ENCODE peak calls at places on chromosomes 12 and 14, in five cellular contexts. G is cardiac muscle cell, T is uterus, W is A549, V is Caco-2. Y is an unnamed sample.

GRCh38 chr12:11633968-11634367 is 15.5 kb upstream of the ETV6 start:
- DNase-seq in W (no peak), V (no peak), G (no peak), T (no peak), Y (peak)

GRCh38 chr12:28958553-28959195 is 190.4 kb upstream of the FAR2 start:
- DNase-seq in W (no peak), V (no peak), T (no peak), G (no peak), Y (no peak)

GRCh38 chr12:111066744-111067437 is 146.5 kb upstream of the MYL2 start:
- DNase-seq in W (peak), T (no peak), V (peak), G (no peak), Y (no peak)

GRCh38 chr14:90132821-90133570 is 71.2 kb downstream of the KCNK13 start:
- DNase-seq in V (no peak), G (no peak), T (no peak), W (no peak), Y (no peak)

GRCh38 chr12:50220357-50221061 is 53.3 kb upstream of the CERS5 start:
- DNase-seq in T (no peak), G (no peak), V (no peak), W (peak), Y (no peak)

GRCh38 chr12:94575645-94576393 is 74.5 kb downstream of the TMCC3 start:
- DNase-seq in T (no peak), W (no peak), V (no peak), G (no peak), Y (no peak)

GRCh38 chr12:6957151-6957701 is 6.1 kb downstream of the PTPN6 start:
- DNase-seq in T (no peak), G (no peak), V (no peak), W (no peak), Y (no peak)

GRCh38 chr12:4011597-4011996 is 138.4 kb upstream of the PARP11 start:
- DNase-seq in G (no peak), T (no peak), W (peak), V (peak), Y (peak)

GRCh38 chr14:30214456-30215090 is 286.9 kb upstream of the PRKD1 start:
- DNase-seq in G (peak), W (peak), T (no peak), V (peak), Y (peak)

GRCh38 chr14:59870277-59871165 is at the start of gene RTN1:
- DNase-seq in G (peak), W (peak), V (peak), T (peak), Y (peak)

GRCh38 chr12:131939007-131939406 is 9.9 kb downstream of the PUS1 start:
- DNase-seq in T (no peak), V (no peak), W (no peak), G (no peak), Y (no peak)

GRCh38 chr12:39505025-39505424 is 62.1 kb upstream of the KIF21A start:
- DNase-seq in W (no peak), G (no peak), T (no peak), V (no peak), Y (peak)

GRCh38 chr12:84636801-84637285 is 275.8 kb downstream of the SLC6A15 start:
- DNase-seq in G (no peak), V (no peak), T (no peak), W (no peak), Y (no peak)

GRCh38 chr14:53310412-53310811 is 157.3 kb upstream of the DDHD1 start:
- DNase-seq in V (no peak), G (no peak), T (no peak), W (no peak), Y (no peak)

GRCh38 chr12:54333420-54334034 is 8.6 kb downstream of the COPZ1 start:
- DNase-seq in V (no peak), T (no peak), W (no peak), G (no peak), Y (no peak)

GRCh38 chr12:6090786-6091185 is 33.7 kb downstream of the VWF start:
- DNase-seq in T (no peak), G (no peak), V (no peak), W (no peak), Y (no peak)

GRCh38 chr12:92363295-92364146 is 217.9 kb upstream of the BTG1 start:
- DNase-seq in T (peak), V (no peak), G (peak), W (no peak), Y (no peak)

GRCh38 chr14:96177766-96178377 is 26.8 kb upstream of the BDKRB2 start:
- DNase-seq in T (peak), G (peak), V (no peak), W (no peak), Y (no peak)

DNA sequence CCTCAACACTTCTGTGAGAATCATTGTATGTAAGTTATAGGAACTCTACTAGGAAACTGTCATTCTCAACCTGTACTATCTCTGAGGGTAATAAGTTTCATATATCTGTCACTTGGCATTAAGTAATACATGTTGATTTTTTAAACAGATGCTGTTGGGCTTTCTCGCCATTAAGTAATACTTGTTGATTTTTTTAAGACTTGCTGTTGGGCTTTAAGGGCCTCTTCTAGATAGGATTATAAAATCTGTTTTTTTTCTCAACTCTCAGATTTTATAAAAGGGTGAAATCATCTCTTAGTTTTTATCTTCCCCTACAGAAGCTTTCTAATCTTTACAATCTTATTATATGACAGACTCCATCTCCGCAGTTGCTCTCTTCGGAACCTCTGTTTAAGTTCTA is 5.6 kb downstream of the WASHC4 start:
- DNase-seq in T (no peak), V (no peak), W (no peak), G (no peak), Y (no peak)
- TF ChIP-seq CTCF in T (no peak), V (no peak), W (no peak), G (no peak), Y (no peak)

DNA sequence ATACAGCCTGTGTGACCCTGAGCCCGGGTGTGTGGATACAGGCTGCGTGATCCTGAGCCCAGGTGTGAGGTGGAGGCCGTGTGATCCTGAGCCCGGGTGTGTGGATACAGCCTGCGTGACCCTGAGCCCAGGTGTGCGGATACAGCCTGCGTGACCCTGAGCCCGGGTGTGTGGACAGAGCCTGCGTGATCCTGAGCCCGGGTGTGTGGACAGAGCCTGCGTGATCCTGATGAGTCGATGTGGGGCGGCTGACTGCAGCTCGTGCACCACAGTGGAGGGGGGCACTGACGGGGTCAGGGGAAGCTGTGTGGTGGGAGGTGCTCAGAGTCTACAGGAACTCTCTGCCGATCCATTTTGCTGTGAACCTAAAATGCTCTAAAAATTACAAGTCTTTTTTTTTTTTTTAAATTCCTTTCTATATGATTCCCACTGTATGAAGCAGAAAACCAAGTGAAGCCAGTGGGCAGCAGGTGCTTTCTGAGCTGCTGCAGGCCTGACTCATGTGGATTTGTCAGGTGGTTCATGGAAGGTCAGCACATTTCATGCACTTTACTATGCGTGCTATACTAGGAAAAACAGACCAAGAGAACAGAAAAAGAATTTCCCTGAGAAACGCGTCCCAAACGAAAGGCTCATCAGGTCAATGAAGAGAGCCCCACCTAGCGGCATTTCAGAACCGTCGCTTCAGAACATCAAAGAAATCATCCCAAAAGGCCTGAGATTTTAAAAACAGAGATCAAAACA is 19.3 kb downstream of the BRF1 start:
- DNase-seq in G (peak), V (peak), W (peak), T (no peak), Y (no peak)
- TF ChIP-seq CTCF in G (peak), V (peak), W (peak), T (peak), Y (no peak)

DNA sequence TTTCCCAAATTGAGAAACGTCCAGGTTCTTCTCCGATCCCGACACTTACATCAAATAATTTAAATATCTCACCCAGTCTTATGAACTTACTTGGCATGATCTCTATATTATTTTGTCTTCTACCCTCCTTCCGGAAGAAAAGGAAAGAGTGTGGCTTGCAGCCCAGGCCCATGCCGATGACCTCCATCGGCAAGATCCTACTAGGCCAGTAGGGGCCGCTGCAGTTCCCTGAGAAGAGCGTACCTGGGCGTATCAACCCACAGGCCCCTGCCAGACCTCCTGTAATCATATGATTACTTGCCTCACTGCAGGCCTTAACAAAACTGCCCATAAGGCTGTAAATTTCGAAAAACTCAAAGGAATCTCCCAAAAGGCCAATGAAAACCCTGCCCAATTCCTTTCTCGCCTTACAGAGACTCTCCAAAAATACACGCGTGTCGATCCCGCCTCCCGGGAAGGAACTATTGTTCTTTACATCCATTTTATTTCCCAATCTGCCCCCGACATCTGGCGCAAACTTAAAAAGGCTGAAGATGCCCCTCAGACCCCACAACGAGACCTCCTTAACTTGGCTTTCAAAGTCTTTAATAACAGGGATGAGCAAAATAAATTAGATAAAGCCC is 69.6 kb downstream of the MOK start:
- DNase-seq in T (peak), V (peak), G (peak), W (peak), Y (peak)
- TF ChIP-seq CTCF in T (peak), V (peak), G (peak), W (peak), Y (peak)

GRCh38 chr14:28143340-28143739 is 623.2 kb upstream of the FOXG1 start:
- DNase-seq in W (no peak), V (no peak), G (no peak), T (no peak), Y (no peak)

GRCh38 chr14:28141662-28142061 is 624.9 kb upstream of the FOXG1 start:
- DNase-seq in T (no peak), W (no peak), V (no peak), G (no peak), Y (no peak)

GRCh38 chr14:28142400-28143015 is 624.1 kb upstream of the FOXG1 start:
- DNase-seq in G (peak), T (no peak), V (peak), W (peak), Y (peak)
- TF ChIP-seq CTCF in G (peak), T (no peak), V (peak), W (peak), Y (peak)

GRCh38 chr12:67223225-67223624 is 45.9 kb upstream of the CAND1 start:
- DNase-seq in T (no peak), G (no peak), W (no peak), V (no peak), Y (no peak)

GRCh38 chr12:67220065-67220464 is 49.1 kb upstream of the CAND1 start:
- DNase-seq in G (no peak), T (no peak), W (peak), V (peak), Y (peak)

GRCh38 chr12:67217647-67218046 is 51.5 kb upstream of the CAND1 start:
- DNase-seq in G (no peak), W (no peak), V (no peak), T (no peak), Y (no peak)

DNA sequence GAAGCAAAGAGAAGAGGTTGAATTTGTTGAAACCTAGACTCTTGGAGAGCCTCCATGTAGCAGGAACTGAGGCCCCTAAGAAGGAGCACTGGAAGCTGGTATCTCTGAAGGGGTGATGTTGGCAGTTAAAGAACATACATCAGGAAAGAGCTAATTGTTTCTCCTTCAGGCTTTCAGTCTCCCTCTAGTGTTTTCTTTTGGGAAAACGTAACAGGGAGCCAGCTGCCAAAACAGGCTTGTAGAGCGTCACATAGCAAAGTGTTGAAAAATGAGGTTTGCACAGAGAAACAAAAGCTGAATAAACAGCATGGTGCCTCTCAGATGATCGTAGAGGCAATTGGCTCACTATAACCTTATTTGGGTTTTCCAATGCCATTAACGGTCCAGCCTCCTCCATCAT is 46.9 kb upstream of the CAND1 start:
- DNase-seq in G (peak), T (no peak), W (peak), V (peak), Y (peak)
- TF ChIP-seq CTCF in G (peak), T (no peak), W (peak), V (peak), Y (peak)

DNA sequence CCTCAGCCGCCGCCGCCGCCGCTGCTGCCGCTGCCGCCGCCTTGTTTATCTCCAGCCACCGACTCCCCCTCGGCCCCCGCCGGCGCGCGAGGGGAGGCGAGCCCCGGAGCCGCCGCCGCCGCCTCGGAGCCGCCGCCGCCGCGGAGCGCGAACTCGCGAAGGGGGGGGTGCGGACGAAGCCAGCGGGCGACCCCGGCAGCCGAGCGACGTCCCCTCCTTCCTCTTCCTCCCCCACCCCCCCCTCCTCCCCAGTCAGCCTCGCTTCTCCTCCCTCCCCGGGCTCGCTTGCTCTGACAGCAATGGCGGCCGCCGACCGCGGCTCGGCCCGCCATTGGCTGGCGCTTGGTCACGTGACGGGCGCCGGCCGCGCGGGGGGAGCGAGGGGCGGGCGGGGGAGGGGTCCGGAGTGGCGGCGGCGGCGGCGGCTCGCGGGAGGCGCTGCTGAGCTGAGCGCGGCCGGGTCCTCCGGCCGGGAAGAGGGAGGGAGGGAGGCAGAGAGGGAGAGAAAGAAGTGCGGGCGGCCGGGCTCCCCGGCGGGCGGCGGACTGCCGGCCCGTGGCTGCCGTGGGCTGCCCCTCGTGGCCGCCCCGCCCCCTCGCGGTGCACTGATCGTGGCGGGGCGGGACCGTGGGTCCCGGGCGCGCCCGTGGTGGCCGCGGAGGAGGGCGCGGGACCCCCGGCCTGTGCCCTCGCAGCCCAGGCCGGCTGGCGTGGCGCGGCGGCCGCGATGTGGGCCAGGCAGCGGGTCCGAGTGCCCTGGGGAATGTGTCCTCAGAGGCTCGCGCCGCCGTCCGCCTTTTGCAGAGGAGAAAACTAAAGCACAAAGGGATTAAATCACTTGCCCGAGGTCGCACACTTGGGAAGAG is at the start of gene MED13L:
- DNase-seq in W (peak), T (peak), G (peak), V (peak), Y (peak)
- TF ChIP-seq CTCF in W (peak), T (peak), G (no peak), V (peak), Y (no peak)

DNA sequence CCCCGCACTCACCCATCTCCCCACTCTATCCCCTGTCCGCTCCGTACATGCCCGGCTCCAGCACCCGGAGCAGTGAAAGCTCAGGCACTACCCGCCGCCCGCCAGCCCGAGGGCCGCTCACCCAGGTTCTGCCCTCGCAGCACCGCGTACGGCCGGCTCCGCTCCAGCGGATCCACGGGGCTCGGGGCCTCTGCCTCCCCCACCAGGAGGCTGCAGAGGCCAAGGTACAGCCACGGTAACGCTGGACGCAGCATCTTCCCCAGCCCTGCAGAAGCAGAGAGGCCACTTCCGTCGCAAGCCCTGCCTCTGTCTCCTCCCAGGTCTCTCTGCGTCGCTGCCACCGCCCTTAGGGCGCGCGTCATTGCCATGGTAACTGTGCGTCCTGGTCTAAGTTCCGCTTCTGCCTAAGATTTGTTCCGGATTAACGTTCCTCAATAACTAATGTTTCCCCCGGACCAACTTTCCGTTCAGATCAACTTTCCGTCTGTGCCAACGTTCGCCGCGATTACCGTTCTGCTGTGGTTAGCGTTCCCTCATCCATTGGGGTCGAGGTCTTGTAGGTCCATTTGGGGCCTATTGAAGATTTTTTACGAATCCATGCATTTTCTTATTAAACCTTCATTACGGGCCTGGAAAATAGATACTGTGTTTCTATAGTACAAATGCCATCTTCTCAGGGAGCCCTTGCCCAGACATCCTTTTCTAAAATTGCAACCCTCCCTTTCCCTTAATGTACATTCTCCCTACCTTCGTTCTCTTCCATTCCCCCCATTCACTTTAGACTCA is at the start of gene C12orf76:
- DNase-seq in W (peak), V (peak), G (peak), T (peak), Y (peak)
- TF ChIP-seq CTCF in W (no peak), V (no peak), G (no peak), T (no peak), Y (no peak)

GRCh38 chr14:22221508-22221907 is 367.5 kb downstream of the DAD1 start:
- DNase-seq in T (no peak), W (peak), V (peak), G (no peak), Y (peak)
- TF ChIP-seq CTCF in T (no peak), W (peak), V (peak), G (peak), Y (no peak)

GRCh38 chr12:88300931-88301330 is 158.8 kb downstream of the TMTC3 start:
- DNase-seq in W (peak), V (peak), T (no peak), G (no peak), Y (no peak)
- TF ChIP-seq CTCF in W (no peak), V (no peak), T (no peak), G (no peak), Y (no peak)

Y was measured in Calu3.